ENCODE peak calls at places on chromosomes 11 and 22, in six cellular contexts. X is hypothalamus; U is RPMI8226; J is CD4-positive, alpha-beta T cell; Y is OCI-M1; P is Calu3. L is an unnamed sample.

GRCh38 chr11:859394-860131 is 16.9 kb downstream of the TSPAN4 start:
- DNase-seq in X (peak; percentile 28), U (peak; percentile 71), J (no peak), Y (peak; percentile 60), P (peak; percentile 91), L (peak; percentile 42)

GRCh38 chr11:71458146-71459070 is 5.4 kb downstream of the NADSYN1 start:
- DNase-seq in X (no peak), U (no peak), J (no peak), Y (no peak), P (no peak), L (no peak)

GRCh38 chr11:57278721-57279095 is 41.7 kb upstream of the APLNR start:
- DNase-seq in X (no peak), U (no peak), J (no peak), Y (peak; percentile 16), P (no peak), L (no peak)

GRCh38 chr11:7892059-7892699 is 38.9 kb downstream of the OR10A6 start:
- DNase-seq in X (no peak), U (peak; percentile 50), J (no peak), Y (peak; percentile 54), P (no peak), L (no peak)

GRCh38 chr22:45254789-45255261 is 14.1 kb upstream of the KIAA0930 start:
- DNase-seq in X (no peak), U (no peak), J (no peak), Y (no peak), P (no peak), L (no peak)

GRCh38 chr11:80024119-80024518 is 583.3 kb upstream of the TENM4 start:
- DNase-seq in X (no peak), U (no peak), J (no peak), Y (no peak), P (no peak), L (no peak)

GRCh38 chr11:61026121-61027031 is 54.9 kb downstream of the CD6 start:
- DNase-seq in X (no peak), U (peak; percentile 65), J (peak; percentile 52), Y (peak; percentile 19), P (no peak), L (no peak)

GRCh38 chr11:111089759-111090158 is 155.8 kb upstream of the POU2AF2 start:
- DNase-seq in X (no peak), U (no peak), J (no peak), Y (no peak), P (no peak), L (no peak)

GRCh38 chr11:103067118-103067517 is 24.8 kb downstream of the DCUN1D5 start:
- DNase-seq in X (no peak), U (no peak), J (no peak), Y (no peak), P (no peak), L (no peak)

GRCh38 chr11:85843929-85844328 is 11.3 kb upstream of the CCDC83 start:
- DNase-seq in X (no peak), U (no peak), J (no peak), Y (no peak), P (no peak), L (no peak)

GRCh38 chr22:35334010-35334409 is 34.3 kb downstream of the TOM1 start:
- DNase-seq in X (no peak), U (no peak), J (no peak), Y (no peak), P (no peak), L (no peak)

GRCh38 chr22:44218071-44218470 is 37.3 kb downstream of the PARVG start:
- DNase-seq in X (no peak), U (no peak), J (no peak), Y (no peak), P (no peak), L (no peak)

GRCh38 chr22:46113910-46114517 is 36.3 kb upstream of the PPARA start:
- DNase-seq in X (no peak), U (no peak), J (no peak), Y (no peak), P (no peak), L (no peak)

GRCh38 chr11:47961383-47961782 is 19.0 kb upstream of the PTPRJ start:
- DNase-seq in X (no peak), U (no peak), J (no peak), Y (no peak), P (no peak), L (peak; percentile 91)

GRCh38 chr11:129375731-129376657 is at the start of gene BARX2:
- DNase-seq in X (no peak), U (peak; percentile 67), J (no peak), Y (no peak), P (no peak), L (peak; percentile 94)

GRCh38 chr11:57639321-57640067 is 10.2 kb downstream of the YPEL4 start:
- DNase-seq in X (no peak), U (no peak), J (no peak), Y (peak; percentile 88), P (no peak), L (no peak)

GRCh38 chr11:131674051-131674755 is 303.8 kb downstream of the NTM start:
- DNase-seq in X (peak; percentile 55), U (peak; percentile 51), J (no peak), Y (peak; percentile 79), P (peak; percentile 64), L (peak; percentile 91)

GRCh38 chr11:99918761-99919160 is 768.3 kb upstream of the ARHGAP42 start:
- DNase-seq in X (no peak), U (no peak), J (no peak), Y (no peak), P (no peak), L (no peak)

GRCh38 chr11:116548286-116548685 is 224.5 kb downstream of the BUD13 start:
- DNase-seq in X (no peak), U (no peak), J (no peak), Y (no peak), P (no peak), L (no peak)

GRCh38 chr11:75338516-75339218 is 12.8 kb downstream of the ARRB1 start:
- DNase-seq in X (no peak), U (no peak), J (no peak), Y (no peak), P (no peak), L (no peak)

GRCh38 chr22:39311592-39312400 is 7.6 kb downstream of the RPL3 start:
- DNase-seq in X (no peak), U (no peak), J (no peak), Y (no peak), P (no peak), L (no peak)

GRCh38 chr22:38829485-38829884 is 14.3 kb downstream of the NPTXR start:
- DNase-seq in X (no peak), U (no peak), J (no peak), Y (no peak), P (no peak), L (no peak)

GRCh38 chr11:68843052-68843561 is 1.4 kb upstream of the CPT1A start:
- DNase-seq in X (no peak), U (peak; percentile 86), J (peak; percentile 19), Y (peak; percentile 99), P (peak; percentile 11), L (peak; percentile 48)

GRCh38 chr11:69240332-69241074 is 53.5 kb upstream of the MYEOV start:
- DNase-seq in X (no peak), U (peak; percentile 42), J (no peak), Y (peak; percentile 63), P (peak; percentile 23), L (peak; percentile 76)

GRCh38 chr22:24433868-24434471 is 6.6 kb downstream of the ADORA2A start:
- DNase-seq in X (no peak), U (peak; percentile 73), J (no peak), Y (peak; percentile 75), P (no peak), L (no peak)

GRCh38 chr22:24208012-24208749 is 26.9 kb downstream of the SUSD2 start:
- DNase-seq in X (no peak), U (no peak), J (no peak), Y (peak; percentile 80), P (peak; percentile 60), L (peak; percentile 90)

GRCh38 chr11:116782728-116783127 is 5.1 kb downstream of the ZPR1 start:
- DNase-seq in X (no peak), U (no peak), J (no peak), Y (no peak), P (no peak), L (no peak)

GRCh38 chr22:17742528-17742902 is 31.8 kb downstream of the BID start:
- DNase-seq in X (peak; percentile 11), U (peak; percentile 34), J (peak; percentile 52), Y (peak; percentile 80), P (peak; percentile 84), L (peak; percentile 88)

GRCh38 chr22:31947296-31947695 is 3.0 kb downstream of the YWHAH start:
- DNase-seq in X (no peak), U (peak; percentile 60), J (no peak), Y (peak; percentile 78), P (no peak), L (peak; percentile 66)

GRCh38 chr11:60989108-60989650 is 17.7 kb downstream of the CD6 start:
- DNase-seq in X (no peak), U (no peak), J (no peak), Y (no peak), P (no peak), L (no peak)

GRCh38 chr22:37229805-37230672 is 14.0 kb downstream of the RAC2 start:
- DNase-seq in X (no peak), U (peak; percentile 89), J (peak; percentile 88), Y (peak; percentile 77), P (no peak), L (no peak)

GRCh38 chr11:130414107-130415088 is 14.0 kb downstream of the ADAMTS8 start:
- DNase-seq in X (no peak), U (no peak), J (no peak), Y (no peak), P (no peak), L (no peak)

GRCh38 chr22:23126165-23127054 is 15.4 kb downstream of the RSPH14 start:
- DNase-seq in X (no peak), U (no peak), J (no peak), Y (no peak), P (no peak), L (no peak)

GRCh38 chr22:35544810-35545209 is 4.2 kb downstream of the RASD2 start:
- DNase-seq in X (no peak), U (no peak), J (no peak), Y (no peak), P (no peak), L (no peak)